ENCODE peak calls at places on chromosomes 11 and 22, in six cellular contexts. N is activated T-helper 1 cell treated with anti-CD3 and anti-CD28 coated beads, Interleukin-12 subunit alpha, Interleukin-12 subunit beta, Interleukin-2, Interleukin-4 antibody, amounts not matched to agents 30 ng/mL and 10 ng/mL and 1 ng/mL, durations not matched to agents 14 hours and 24 hours and 36 hours; B is cardiac muscle cell; U is DMS 273 treated with DMSO at 0.1 percent for 48 hours; J is RPMI8226; Z is kidney tubule cell. F is an unnamed sample.

GRCh38 chr22:19530751-19531150 is 6.5 kb upstream of the CLDN5 start:
- DNase-seq in N (no peak), U (no peak), Z (no peak), J (no peak), B (no peak), F (no peak)

GRCh38 chr11:109521571-109522086 is 99.6 kb downstream of the C11orf87 start:
- DNase-seq in U (no peak), J (no peak), Z (no peak), N (no peak), B (no peak), F (no peak)

GRCh38 chr11:48081151-48082010 is 101.0 kb downstream of the PTPRJ start:
- DNase-seq in J (peak; percentile 29), Z (peak; percentile 93), B (peak; percentile 81), N (peak; percentile 16), U (no peak), F (peak; percentile 77)

GRCh38 chr11:74325649-74326645 is 14.5 kb upstream of the P4HA3 start:
- DNase-seq in Z (no peak), B (peak; percentile 96), J (peak; percentile 15), N (no peak), U (peak; percentile 73), F (peak; percentile 43)

GRCh38 chr22:28282346-28282745 is 363.3 kb upstream of the PITPNB start:
- DNase-seq in Z (no peak), N (no peak), J (no peak), B (peak; percentile 53), U (no peak), F (no peak)

GRCh38 chr11:73147771-73148681 is 5.9 kb upstream of the FCHSD2 start:
- DNase-seq in B (no peak), Z (peak; percentile 77), N (no peak), J (peak; percentile 44), U (peak; percentile 7), F (peak; percentile 84)

GRCh38 chr11:76049506-76049905 is 156.8 kb downstream of the WNT11 start:
- DNase-seq in N (no peak), J (no peak), U (no peak), B (no peak), Z (no peak), F (no peak)

GRCh38 chr11:10855295-10855694 is 2.6 kb downstream of the ZBED5 start:
- DNase-seq in B (no peak), N (no peak), U (no peak), J (no peak), Z (no peak), F (no peak)

GRCh38 chr11:19595499-19595839 is 117.2 kb upstream of the NAV2 start:
- DNase-seq in J (no peak), U (no peak), N (no peak), B (no peak), Z (no peak), F (no peak)

GRCh38 chr11:57761301-57762234 is at the start of gene CTNND1:
- DNase-seq in Z (peak; percentile 98), J (no peak), N (no peak), B (peak; percentile 99), U (peak; percentile 79), F (peak; percentile 83)

GRCh38 chr11:35013514-35014191 is 97.2 kb downstream of the PDHX start:
- DNase-seq in Z (no peak), B (no peak), J (no peak), U (no peak), N (peak; percentile 47), F (no peak)

GRCh38 chr22:48353116-48353947 is 1474.3 kb downstream of the BRD1 start:
- DNase-seq in N (no peak), J (peak; percentile 26), Z (no peak), B (no peak), U (no peak), F (no peak)

F was measured in posterior cingulate gyrus.